ENCODE peak calls at places on chromosomes 4 and X, in seven cellular contexts. V, J, U, S, M, C and R are unnamed samples.

GRCh38 chr4:75916091-75916661 is 13.9 kb upstream of the PPEF2 start:
- DNase-seq in V (peak; percentile 25), J (peak; percentile 59), U (peak; percentile 74), S (peak; percentile 49), M (peak; percentile 73), C (peak; percentile 68), R (peak; percentile 13)

GRCh38 chr4:168831919-168832745 is 177.9 kb downstream of the CBR4 start:
- DNase-seq in V (peak; percentile 78), J (peak; percentile 86), U (peak; percentile 97), S (peak; percentile 89), M (peak; percentile 93), C (peak; percentile 91), R (peak; percentile 32)

GRCh38 chrX:118497180-118497814 is 1.7 kb downstream of the DOCK11 start:
- DNase-seq in V (no peak), J (no peak), U (no peak), S (no peak), M (no peak), C (no peak), R (no peak)

GRCh38 chrX:134580947-134581346 is 77.3 kb downstream of the PLAC1 start:
- DNase-seq in V (no peak), J (no peak), U (no peak), S (no peak), M (no peak), C (peak; percentile 39), R (no peak)

GRCh38 chrX:71990518-71990917 is 79.9 kb downstream of the NHSL2 start:
- DNase-seq in V (no peak), J (no peak), U (no peak), S (no peak), M (no peak), C (no peak), R (no peak)

GRCh38 chrX:56232221-56233082 is at the start of gene KLF8:
- DNase-seq in V (no peak), J (no peak), U (peak; percentile 72), S (peak; percentile 77), M (peak; percentile 58), C (peak; percentile 56), R (peak; percentile 8)

GRCh38 chr4:4880492-4880891 is 21.0 kb downstream of the MSX1 start:
- DNase-seq in V (peak; percentile 29), J (no peak), U (no peak), S (no peak), M (no peak), C (no peak), R (no peak)

GRCh38 chr4:119211856-119212250 is 660 bp upstream of the USP53 start:
- DNase-seq in V (no peak), J (no peak), U (no peak), S (no peak), M (no peak), C (peak; percentile 18), R (no peak)

GRCh38 chr4:54255881-54256280 is 26.8 kb downstream of the PDGFRA start:
- DNase-seq in V (peak; percentile 41), J (no peak), U (no peak), S (no peak), M (no peak), C (peak; percentile 78), R (no peak)

GRCh38 chr4:85798011-85798770 is 323.2 kb downstream of the ARHGAP24 start:
- DNase-seq in V (no peak), J (no peak), U (no peak), S (no peak), M (no peak), C (peak; percentile 61), R (no peak)

GRCh38 chr4:106210021-106210420 is 106.0 kb downstream of the TBCK start:
- DNase-seq in V (no peak), J (no peak), U (peak; percentile 11), S (peak; percentile 36), M (no peak), C (no peak), R (no peak)

DNA sequence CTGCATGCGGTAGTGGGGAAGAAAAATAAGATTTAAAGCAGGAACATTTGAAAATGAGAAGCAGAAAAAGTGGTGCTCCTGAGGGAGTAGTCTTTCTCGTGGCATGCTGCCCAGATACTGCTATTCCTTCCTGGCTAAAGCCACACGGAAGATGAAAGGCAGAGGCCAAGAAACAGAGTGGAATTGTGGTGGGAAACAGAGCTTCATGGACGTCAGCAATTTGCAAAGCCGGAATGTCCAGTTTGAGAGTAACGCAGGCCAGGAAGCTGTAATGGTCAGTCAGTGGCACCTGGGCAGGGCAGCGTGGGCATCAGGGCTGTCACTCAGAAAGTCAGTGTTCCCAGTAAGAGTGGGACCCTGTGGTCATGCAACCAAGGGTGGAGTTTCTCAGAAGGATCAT is 63.7 kb upstream of the FMR1 start:
- DNase-seq in V (peak; percentile 5), J (no peak), U (no peak), S (no peak), M (peak; percentile 19), C (no peak), R (no peak)
- TF ChIP-seq EZH2phosphoT487 in V (no peak), J (no peak), U (no peak), S (no peak), M (no peak), C (no peak), R (no peak)

GRCh38 chrX:2417205-2417604 is 83.6 kb downstream of the DHRSX start:
- DNase-seq in V (no peak), J (no peak), U (no peak), S (no peak), M (no peak), C (no peak), R (no peak)

GRCh38 chrX:2412131-2412530 is 88.6 kb downstream of the DHRSX start:
- DNase-seq in V (no peak), J (no peak), U (no peak), S (no peak), M (no peak), C (no peak), R (no peak)

GRCh38 chrX:2413969-2414368 is 86.8 kb downstream of the DHRSX start:
- DNase-seq in V (no peak), J (no peak), U (no peak), S (no peak), M (no peak), C (no peak), R (no peak)

GRCh38 chrX:2418000-2418399 is 82.8 kb downstream of the DHRSX start:
- DNase-seq in V (no peak), J (no peak), U (no peak), S (no peak), M (no peak), C (no peak), R (no peak)

DNA sequence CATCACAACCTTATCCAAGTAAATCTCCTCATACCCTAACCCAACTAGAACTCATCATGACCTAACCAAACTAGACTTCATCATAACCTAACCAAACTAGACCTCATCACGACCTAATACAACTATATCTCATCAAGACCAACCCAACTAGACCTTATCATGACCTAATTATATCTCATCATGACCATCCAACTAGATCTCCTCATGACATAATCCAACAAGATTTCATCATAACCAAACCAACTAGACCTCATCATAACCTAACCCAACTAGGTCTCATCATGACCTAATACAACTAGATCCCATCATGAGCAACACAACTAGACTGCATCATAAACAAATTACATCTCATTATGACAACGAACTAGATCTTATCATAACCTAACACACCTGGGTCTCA is 86.4 kb downstream of the DHRSX start:
- DNase-seq in V (no peak), J (no peak), U (no peak), S (no peak), M (no peak), C (no peak), R (no peak)
- TF ChIP-seq EZH2phosphoT487 in V (no peak), J (no peak), U (no peak), S (no peak), M (no peak), C (no peak), R (no peak)

DNA sequence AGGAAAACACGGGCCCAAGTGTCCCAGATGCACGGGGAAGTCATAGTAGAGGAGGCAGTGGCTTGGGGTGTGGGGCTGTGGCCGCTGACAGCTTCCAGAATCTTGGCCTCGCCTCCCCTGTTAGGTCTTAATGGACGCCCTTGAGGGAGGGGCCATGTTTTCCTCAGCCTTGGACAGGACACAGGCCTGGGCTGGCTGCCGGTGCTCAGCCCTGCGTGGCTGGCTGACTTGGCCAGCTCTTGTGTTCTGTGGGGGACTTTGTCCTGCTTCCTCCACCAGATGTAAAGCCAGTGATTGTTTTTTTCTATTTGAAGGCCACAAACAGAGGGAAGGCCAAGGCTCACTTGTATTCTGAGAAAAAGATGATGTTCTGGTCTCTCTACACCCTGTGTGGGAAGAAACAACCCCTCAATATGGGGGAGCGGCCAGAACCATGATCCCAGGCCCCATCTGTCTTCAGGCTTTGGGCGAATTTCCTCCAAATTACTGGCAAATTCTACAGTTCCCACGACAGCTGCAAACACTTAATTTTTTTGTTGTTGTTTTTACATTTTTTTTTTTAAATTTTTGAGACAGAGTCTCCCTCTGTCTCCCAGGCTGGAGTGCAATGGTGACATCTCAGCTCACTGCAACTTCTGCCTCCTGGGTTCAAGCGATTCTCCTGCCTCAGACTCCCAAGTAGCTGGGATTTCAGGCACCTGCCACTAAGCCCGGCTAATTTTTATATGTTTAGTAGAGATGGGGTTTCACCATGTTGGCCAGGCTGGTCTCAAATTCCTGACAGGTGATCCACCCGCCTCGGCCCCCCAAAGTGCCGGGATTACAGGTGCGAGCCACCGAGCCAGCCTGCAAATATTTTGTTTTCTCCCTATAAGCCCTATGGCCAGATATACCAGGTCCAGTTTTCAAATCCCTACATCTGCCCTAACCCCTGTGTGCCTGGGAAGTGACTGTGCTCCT is 71.4 kb downstream of the HTRA3 start:
- DNase-seq in V (no peak), J (no peak), U (no peak), S (no peak), M (no peak), C (no peak), R (no peak)
- TF ChIP-seq EZH2phosphoT487 in V (no peak), J (no peak), U (no peak), S (no peak), M (no peak), C (no peak), R (no peak)

GRCh38 chr4:55397024-55397520 is 1.3 kb downstream of the TMEM165 start:
- DNase-seq in V (peak; percentile 31), J (peak; percentile 57), U (no peak), S (no peak), M (peak; percentile 18), C (peak; percentile 71), R (no peak)

GRCh38 chr4:55395529-55396304 is at the start of gene TMEM165:
- DNase-seq in V (peak; percentile 94), J (peak; percentile 95), U (peak; percentile 96), S (peak; percentile 94), M (peak; percentile 95), C (peak; percentile 97), R (peak; percentile 77)

GRCh38 chr4:55395218-55395528 is 584 bp upstream of the TMEM165 start:
- DNase-seq in V (no peak), J (no peak), U (no peak), S (no peak), M (no peak), C (no peak), R (no peak)

GRCh38 chr4:55397521-55398321 is 2.0 kb downstream of the TMEM165 start:
- DNase-seq in V (peak; percentile 37), J (no peak), U (no peak), S (peak; percentile 21), M (peak; percentile 28), C (peak; percentile 80), R (no peak)

DNA sequence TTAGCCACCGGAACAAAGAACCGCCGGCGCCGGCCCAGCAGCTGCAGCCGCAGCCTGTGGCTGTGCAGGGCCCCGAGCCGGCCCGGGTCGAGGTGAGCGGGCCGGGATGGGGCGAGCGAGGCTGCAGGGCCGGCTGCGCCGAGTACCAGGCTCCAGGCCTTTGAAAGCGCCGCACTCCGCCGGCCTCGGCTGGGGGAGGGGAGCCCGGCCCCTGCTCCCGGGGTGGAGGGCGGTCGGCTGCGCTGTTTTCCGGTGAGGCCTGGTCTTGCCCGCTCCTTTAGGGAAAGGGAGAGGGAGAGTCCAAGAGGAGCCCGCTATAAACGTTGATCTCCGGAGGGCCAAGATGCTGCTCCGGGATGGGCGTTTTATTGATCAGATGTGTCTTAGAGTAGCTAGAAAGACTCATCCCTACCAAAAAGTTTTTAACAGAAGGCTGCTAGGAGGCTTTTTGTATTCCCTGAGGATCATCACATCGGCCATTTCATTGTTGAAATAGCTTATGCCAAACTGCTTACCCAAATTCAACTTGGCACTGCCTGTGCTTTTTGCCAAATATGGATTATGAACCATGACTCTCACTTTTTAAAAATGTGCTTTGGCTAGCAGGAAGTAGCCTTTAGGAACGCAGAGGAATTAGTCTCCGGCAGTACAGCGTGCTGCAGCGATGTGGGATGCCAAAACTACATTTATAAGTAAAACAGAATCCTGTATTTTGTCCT is 707 bp downstream of the TMEM165 start:
- DNase-seq in V (peak; percentile 59), J (peak; percentile 79), U (peak; percentile 73), S (peak; percentile 83), M (peak; percentile 76), C (peak; percentile 73), R (no peak)
- TF ChIP-seq EZH2phosphoT487 in V (no peak), J (no peak), U (no peak), S (no peak), M (no peak), C (no peak), R (no peak)